ENCODE peak calls at places on chromosomes 13 and 19, in four cellular contexts. N is left lung, P is lower lobe of right lung, V is SJCRH30. Z is an unnamed sample. For H3K4me1 and H3K36me3, the result is how much of the 10 kb centered on the place peaks cover.

GRCh38 chr19:7908742-7909461 is 5.2 kb downstream of the MAP2K7 start:
- DNase-seq in N (no peak), P (no peak), V (no peak), Z (no peak)

GRCh38 chr13:110813646-110814624 is 100.4 kb downstream of the ING1 start:
- DNase-seq in N (no peak), P (no peak), V (peak), Z (no peak)

GRCh38 chr19:47608908-47609879 is at the start of gene BICRA:
- DNase-seq in N (peak), P (peak), V (peak), Z (peak)

GRCh38 chr13:42333613-42334328 is 61.8 kb downstream of the AKAP11 start:
- DNase-seq in N (no peak), P (no peak), V (peak), Z (peak)

GRCh38 chr13:71759506-71760225 is 107.3 kb downstream of the DACH1 start:
- DNase-seq in N (no peak), P (no peak), V (peak), Z (no peak)

GRCh38 chr13:35987572-35988513 is 143.3 kb downstream of the DCLK1 start:
- DNase-seq in N (no peak), P (peak), V (peak), Z (no peak)

GRCh38 chr13:110712081-110712848 is 1.2 kb upstream of the ING1 start:
- DNase-seq in N (peak), P (peak), V (peak), Z (no peak)

GRCh38 chr19:35458821-35459391 is 10.8 kb downstream of the FFAR2 start:
- DNase-seq in N (no peak), P (peak), V (no peak), Z (no peak)

GRCh38 chr13:59490651-59491050 is 673.1 kb downstream of the DIAPH3 start:
- DNase-seq in N (no peak), P (no peak), V (no peak), Z (no peak)

GRCh38 chr13:35675651-35676050 is 199.2 kb upstream of the MAB21L1 start:
- DNase-seq in N (no peak), P (no peak), V (no peak), Z (no peak)

DNA sequence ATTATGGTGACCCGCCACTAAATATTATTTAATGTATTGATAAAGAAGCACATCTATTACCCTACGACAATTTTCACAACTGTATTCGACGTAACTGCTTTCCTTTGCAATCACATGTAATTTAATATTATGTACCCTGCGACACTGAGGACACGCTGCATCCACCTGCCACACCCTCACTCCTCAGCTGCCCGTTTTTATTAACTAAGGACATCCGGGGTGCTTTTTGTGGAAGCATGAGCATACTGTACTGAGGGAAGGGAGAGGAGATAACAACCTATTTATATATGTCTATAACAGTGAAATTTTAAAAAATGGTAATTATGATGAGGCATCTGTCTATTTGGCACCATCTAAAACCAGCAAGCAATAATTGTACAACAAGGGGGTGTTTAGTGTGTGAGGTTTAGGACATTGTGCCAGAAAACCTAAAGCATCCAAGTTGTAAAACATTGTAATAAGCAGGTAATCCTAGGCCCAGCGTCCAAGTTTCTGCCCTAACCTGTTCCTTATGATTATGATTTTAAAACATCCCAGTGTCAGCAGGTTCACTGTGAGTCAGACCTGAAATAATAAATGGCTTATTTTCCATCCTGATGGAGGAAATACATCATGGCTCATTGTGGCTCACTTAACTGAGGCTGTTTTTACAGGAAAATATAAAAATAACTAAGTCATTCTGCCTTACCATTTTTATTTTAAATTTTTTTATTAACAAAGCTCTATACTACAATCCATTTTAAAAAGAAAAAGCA is 56.3 kb downstream of the FOXO1 start:
- DNase-seq in N (no peak), P (no peak), V (peak), Z (no peak)
- H3K4me1 ChIP-seq in N (under half), P (under half), V (under half), Z (half or more)

GRCh38 chr13:27965740-27966640 is 3.1 kb downstream of the CDX2 start:
- DNase-seq in N (no peak), P (no peak), V (no peak), Z (no peak)

GRCh38 chr13:27966641-27967202 is 2.4 kb downstream of the CDX2 start:
- DNase-seq in N (no peak), P (no peak), V (no peak), Z (no peak)

GRCh38 chr13:27967736-27968315 is 1.3 kb downstream of the CDX2 start:
- DNase-seq in N (no peak), P (no peak), V (no peak), Z (no peak)

GRCh38 chr13:27968316-27969072 is 621 bp downstream of the CDX2 start:
- DNase-seq in N (no peak), P (no peak), V (no peak), Z (no peak)

GRCh38 chr13:27967203-27967735 is 1.8 kb downstream of the CDX2 start:
- DNase-seq in N (no peak), P (no peak), V (no peak), Z (no peak)
- H3K27ac ChIP-seq in N (no peak), P (no peak), V (no peak), Z (no peak)

DNA sequence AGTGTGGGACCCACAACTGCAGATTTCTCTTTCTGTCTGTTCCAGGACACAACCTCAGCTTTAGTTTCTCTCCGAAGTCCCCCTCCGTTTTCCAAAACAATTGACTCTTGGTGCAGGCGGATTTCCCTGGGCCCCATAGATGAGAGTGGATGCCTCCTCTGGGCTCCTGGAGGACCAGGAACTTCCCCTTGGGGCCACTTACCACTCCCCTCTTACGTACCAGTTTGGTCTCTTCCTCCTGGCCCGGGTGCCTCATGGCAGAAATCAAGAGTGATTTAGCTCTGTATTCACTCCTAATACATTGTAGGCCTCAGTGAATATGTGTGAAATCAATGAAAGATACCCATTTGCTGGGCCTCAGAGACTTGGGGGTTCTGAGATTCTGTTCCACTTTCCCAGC is 34.4 kb downstream of the PPP2R1A start:
- DNase-seq in N (no peak), P (no peak), V (no peak), Z (no peak)
- H3K36me3 ChIP-seq in N (half or more), P (half or more), V (half or more), Z (half or more)

GRCh38 chr13:101623469-101624209 is 171.2 kb downstream of the ITGBL1 start:
- DNase-seq in N (no peak), P (no peak), V (no peak), Z (no peak)
- H3K4me1 ChIP-seq in N (under half), P (under half), V (under half), Z (under half)

GRCh38 chr13:32503727-32504126 is 34.9 kb downstream of the N4BP2L2 start:
- DNase-seq in N (no peak), P (no peak), V (no peak), Z (no peak)

GRCh38 chr13:32501058-32501457 is 37.5 kb downstream of the N4BP2L2 start:
- DNase-seq in N (no peak), P (no peak), V (no peak), Z (no peak)

GRCh38 chr13:32499538-32500210 is 38.9 kb downstream of the N4BP2L2 start:
- DNase-seq in N (no peak), P (no peak), V (no peak), Z (no peak)

GRCh38 chr13:32504263-32504662 is 34.3 kb downstream of the N4BP2L2 start:
- DNase-seq in N (no peak), P (no peak), V (no peak), Z (no peak)

GRCh38 chr13:32504876-32505275 is 33.7 kb downstream of the N4BP2L2 start:
- DNase-seq in N (no peak), P (no peak), V (no peak), Z (no peak)
- H3K27ac ChIP-seq in N (no peak), P (no peak), V (no peak), Z (no peak)

GRCh38 chr19:36876993-36877938 is 26.6 kb downstream of the ZNF345 start:
- DNase-seq in N (no peak), P (no peak), V (peak), Z (no peak)
- H3K36me3 ChIP-seq in N (half or more), P (under half), V (under half), Z (under half)

GRCh38 chr19:33815410-33816340 is 19.0 kb downstream of the KCTD15 start:
- DNase-seq in N (no peak), P (peak), V (no peak), Z (no peak)

GRCh38 chr19:33819875-33820781 is 23.5 kb downstream of the KCTD15 start:
- DNase-seq in N (peak), P (peak), V (no peak), Z (peak)

GRCh38 chr19:33821871-33822270 is 25.2 kb downstream of the KCTD15 start:
- DNase-seq in N (no peak), P (no peak), V (no peak), Z (no peak)

GRCh38 chr19:33818426-33818825 is 21.8 kb downstream of the KCTD15 start:
- DNase-seq in N (no peak), P (peak), V (no peak), Z (no peak)

GRCh38 chr19:33819496-33819874 is 22.8 kb downstream of the KCTD15 start:
- DNase-seq in N (no peak), P (no peak), V (no peak), Z (no peak)
- H3K4me1 ChIP-seq in N (under half), P (under half), V (under half), Z (under half)

DNA sequence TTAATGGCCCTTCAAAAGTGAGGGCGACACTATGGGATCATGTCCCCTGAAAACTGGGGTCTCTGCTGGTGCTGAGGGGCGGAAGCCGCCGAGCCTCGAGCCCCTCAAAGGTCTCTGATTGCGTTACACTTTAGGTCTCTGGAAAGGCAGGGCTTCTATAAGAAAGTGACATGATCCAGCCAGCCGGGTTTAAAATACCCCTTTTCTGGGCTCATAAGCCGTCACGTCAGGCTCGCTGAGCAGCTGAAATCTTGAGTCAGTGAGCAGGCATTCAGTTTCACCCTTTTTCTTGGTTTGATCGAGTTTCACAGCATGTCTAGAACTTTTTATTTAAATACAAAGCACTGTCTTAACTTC is 600 bp upstream of the HMGB1 start:
- DNase-seq in N (no peak), P (no peak), V (peak), Z (no peak)
- H3K27ac ChIP-seq in N (no peak), P (no peak), V (peak), Z (no peak)

Z was measured in CD4-positive, CD25-positive, alpha-beta regulatory T cell.